ENCODE peak calls at places on chromosomes 1 and 21, in seven cellular contexts. Z, C, R, Q, O, L and J are unnamed samples.

GRCh38 chr1:6924891-6925290 is 139.6 kb downstream of the CAMTA1 start:
- DNase-seq in C (no peak), Q (no peak), Z (no peak), R (no peak), L (no peak), O (no peak), J (no peak)

GRCh38 chr1:2983319-2983705 is 38.0 kb upstream of the ACTRT2 start:
- DNase-seq in O (no peak), Q (no peak), Z (no peak), R (no peak), L (no peak), C (no peak), J (no peak)

GRCh38 chr1:114003431-114003830 is 24.2 kb downstream of the OLFML3 start:
- DNase-seq in O (no peak), C (no peak), L (no peak), R (no peak), Z (no peak), Q (no peak), J (no peak)

GRCh38 chr1:53938136-53938830 is 7.2 kb downstream of the IFT25 start:
- DNase-seq in O (no peak), R (no peak), L (no peak), Z (no peak), C (no peak), Q (peak; percentile 35), J (no peak)

GRCh38 chr1:164515932-164516331 is 43.1 kb upstream of the PBX1 start:
- DNase-seq in Z (no peak), Q (peak; percentile 12), L (no peak), C (no peak), R (no peak), O (no peak), J (no peak)

GRCh38 chr1:42737257-42737656 is 2.8 kb downstream of the CLDN19 start:
- DNase-seq in Z (no peak), O (no peak), C (no peak), R (no peak), L (no peak), Q (no peak), J (no peak)

GRCh38 chr1:178075323-178075722 is 18.6 kb upstream of the RASAL2 start:
- DNase-seq in C (no peak), Q (no peak), O (no peak), L (no peak), R (no peak), Z (no peak), J (no peak)

GRCh38 chr1:31264790-31265386 is 25.2 kb upstream of the NKAIN1 start:
- DNase-seq in L (no peak), O (no peak), Z (no peak), R (no peak), Q (no peak), C (no peak), J (no peak)

GRCh38 chr1:54955359-54955758 is 25.1 kb upstream of the TMEM61 start:
- DNase-seq in R (no peak), O (peak; percentile 14), C (peak; percentile 75), Q (peak; percentile 82), L (no peak), Z (no peak), J (no peak)

GRCh38 chr1:28663871-28664470 is 4.6 kb upstream of the GMEB1 start:
- DNase-seq in Q (no peak), O (no peak), R (no peak), Z (no peak), L (no peak), C (no peak), J (no peak)

GRCh38 chr1:41580021-41580420 is 95.5 kb upstream of the EDN2 start:
- DNase-seq in L (no peak), Z (no peak), Q (no peak), C (no peak), R (no peak), O (no peak), J (no peak)

GRCh38 chr1:241167121-241167619 is 189.8 kb downstream of the RGS7 start:
- DNase-seq in L (no peak), C (no peak), O (no peak), Z (no peak), Q (no peak), R (no peak), J (no peak)

GRCh38 chr1:56922507-56922906 is 43.3 kb downstream of the C8B start:
- DNase-seq in L (no peak), Q (no peak), Z (no peak), R (no peak), C (no peak), O (no peak), J (no peak)

GRCh38 chr1:74334147-74334546 is 99.0 kb downstream of the TNNI3K start:
- DNase-seq in L (no peak), Q (no peak), R (no peak), Z (no peak), C (no peak), O (no peak), J (no peak)

GRCh38 chr1:9111357-9111691 is 17.6 kb downstream of the GPR157 start:
- DNase-seq in L (no peak), O (no peak), C (no peak), R (no peak), Z (no peak), Q (no peak), J (no peak)

GRCh38 chr1:101183388-101183699 is 53.5 kb upstream of the S1PR1 start:
- DNase-seq in R (no peak), C (no peak), L (no peak), Q (peak; percentile 59), Z (no peak), O (peak; percentile 36), J (no peak)

GRCh38 chr1:12179111-12179519 is 12.3 kb downstream of the TNFRSF1B start:
- DNase-seq in Q (no peak), R (no peak), L (no peak), C (no peak), O (peak; percentile 85), Z (peak; percentile 63), J (peak; percentile 96)

DNA sequence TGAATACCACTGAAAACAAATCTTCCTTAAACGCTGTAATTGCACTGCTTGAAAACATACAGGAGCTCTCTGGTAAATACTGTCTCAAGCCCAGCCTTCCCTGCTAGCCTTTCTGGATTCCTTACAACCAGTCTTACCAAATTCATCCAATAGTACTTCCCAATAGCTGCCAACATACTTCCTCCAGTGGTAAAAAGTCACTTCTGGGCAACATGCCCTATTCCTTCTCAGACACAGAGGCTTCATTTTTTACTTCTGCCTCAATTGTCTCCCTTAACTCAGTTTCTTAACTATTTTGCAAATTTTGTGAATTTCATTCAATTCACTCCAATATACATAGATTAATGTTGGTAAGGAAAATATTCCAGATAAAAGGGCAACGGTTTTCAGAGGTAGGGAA is 166.3 kb downstream of the TBX15 start:
- DNase-seq in L (no peak), C (no peak), R (no peak), O (no peak), Q (peak; percentile 4), Z (no peak), J (no peak)
- TF ChIP-seq CTCF in L (no peak), C (no peak), R (no peak), O (no peak), Q (no peak), Z (no peak), J (no peak)

GRCh38 chr1:115829947-115830346 is 11.0 kb downstream of the NHLH2 start:
- DNase-seq in C (no peak), Z (no peak), O (no peak), R (no peak), L (no peak), Q (no peak), J (no peak)

GRCh38 chr1:115830963-115831362 is 10.0 kb downstream of the NHLH2 start:
- DNase-seq in O (no peak), Z (no peak), R (no peak), Q (no peak), C (no peak), L (no peak), J (no peak)

GRCh38 chr1:115837386-115837761 is 3.6 kb downstream of the NHLH2 start:
- DNase-seq in L (no peak), C (no peak), O (no peak), R (no peak), Q (no peak), Z (no peak), J (no peak)

GRCh38 chr1:115832651-115833050 is 8.3 kb downstream of the NHLH2 start:
- DNase-seq in Z (no peak), R (no peak), O (no peak), Q (no peak), C (no peak), L (no peak), J (no peak)

DNA sequence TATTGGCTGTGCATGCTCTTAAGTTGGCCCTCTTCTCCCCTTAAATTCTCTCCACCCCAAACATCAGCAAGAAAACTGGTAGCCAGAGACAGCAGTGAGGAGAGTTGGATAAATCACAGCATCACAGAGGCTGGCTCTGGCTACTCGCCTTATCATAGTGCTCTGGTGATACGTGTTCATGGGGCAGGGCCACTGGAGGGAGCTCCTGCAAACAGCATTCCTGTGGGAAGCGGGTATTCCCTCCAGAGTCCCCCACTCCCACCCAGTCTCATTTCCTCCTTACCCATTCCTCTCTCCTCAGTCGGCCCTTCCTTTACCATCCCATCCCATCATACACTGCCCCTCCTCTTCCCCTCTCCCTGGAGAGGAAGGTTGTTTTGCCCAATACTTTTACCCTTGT is 7.1 kb downstream of the NHLH2 start:
- DNase-seq in Q (no peak), L (no peak), O (no peak), Z (no peak), C (no peak), R (no peak), J (no peak)
- TF ChIP-seq CTCF in Q (no peak), L (no peak), O (no peak), Z (no peak), C (no peak), R (no peak), J (no peak)

DNA sequence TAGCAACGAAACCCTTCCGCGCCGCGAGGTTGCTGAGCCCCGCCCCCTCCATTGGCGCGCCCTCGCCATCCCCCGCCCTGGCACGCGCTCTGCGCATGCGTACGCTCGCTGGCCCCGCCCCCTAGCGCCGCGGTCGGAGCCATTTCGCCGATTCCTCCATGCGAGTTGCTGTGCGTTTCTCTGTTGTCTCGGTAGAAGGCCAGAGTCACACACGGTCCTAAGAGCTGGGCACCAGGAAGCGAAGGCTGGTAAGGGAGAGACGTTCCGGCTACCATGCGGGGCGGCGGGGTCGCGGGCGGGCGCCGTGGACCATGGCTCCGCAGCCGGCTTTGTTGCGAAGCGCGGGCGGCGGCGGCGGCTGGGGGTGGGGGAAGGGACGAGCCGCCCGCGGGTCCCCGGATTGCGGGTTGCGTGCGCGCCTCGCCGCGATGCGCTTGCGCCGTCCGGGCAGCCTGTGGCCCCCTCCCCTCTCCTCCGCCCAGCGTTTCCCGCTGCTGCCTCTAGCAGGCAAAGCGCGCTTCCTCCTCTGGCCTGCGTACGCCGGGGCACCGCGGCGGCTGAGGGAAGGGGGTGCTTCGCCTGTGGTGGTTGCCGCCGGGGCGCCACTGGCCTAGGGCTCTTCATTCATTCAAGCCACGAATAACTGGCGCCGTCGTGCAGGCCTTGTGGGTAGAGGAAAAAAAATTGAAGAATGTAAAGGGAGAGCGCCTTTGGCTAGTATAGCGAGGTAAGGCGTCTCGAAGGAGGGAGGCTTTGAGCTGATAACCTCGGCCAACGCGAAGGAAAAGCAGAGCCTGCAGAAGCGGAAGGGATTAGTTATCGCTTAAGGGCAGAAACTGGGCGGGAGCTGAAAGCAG is at the start of gene DHX9:
- DNase-seq in Q (peak; percentile 91), Z (peak; percentile 68), C (peak; percentile 97), O (peak; percentile 87), L (peak; percentile 96), R (peak; percentile 74), J (peak; percentile 88)
- TF ChIP-seq CTCF in Q (no peak), Z (no peak), C (peak; percentile 6), O (peak; percentile 26), L (peak; percentile 17), R (no peak), J (peak; percentile 28)

DNA sequence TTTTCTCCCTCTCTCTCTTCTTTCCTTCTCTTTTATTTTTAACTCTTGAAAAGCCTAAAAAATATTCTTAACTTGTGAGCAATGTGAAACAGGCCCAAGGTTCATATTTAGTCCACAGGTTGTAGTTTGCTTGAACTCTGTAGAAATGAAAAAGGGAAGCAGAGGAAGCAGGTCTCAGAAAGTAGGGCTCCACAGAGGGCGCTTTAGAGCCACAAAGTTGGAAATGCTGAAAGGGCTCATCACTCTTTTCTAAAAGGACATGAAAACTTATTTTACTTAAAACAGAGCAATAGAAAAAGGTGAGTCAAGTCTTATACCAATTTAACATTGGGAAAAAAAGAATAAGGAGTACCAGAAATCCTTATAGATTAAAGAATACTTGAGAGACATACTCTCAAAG is 247.0 kb downstream of the USP25 start:
- DNase-seq in R (no peak), C (no peak), Z (no peak), O (no peak), Q (peak; percentile 24), L (no peak), J (no peak)
- TF ChIP-seq CTCF in R (peak; percentile 45), C (no peak), Z (peak; percentile 36), O (peak; percentile 61), Q (peak; percentile 44), L (no peak), J (no peak)